ENCODE peak calls at places on chromosomes 6 and 20, in nine cellular contexts. C is activated naive CD8-positive, alpha-beta T cell treated with anti-CD3 and anti-CD28 coated beads for 36 hours; A is EL; Y is AG20443; O is GM23248; S is foreskin fibroblast; X is renal cortical epithelial cell; E is stomach; P is SW480. I is an unnamed sample.

GRCh38 chr20:34907616-34908469 is 31.4 kb downstream of the ACSS2 start:
- DNase-seq in O (peak; percentile 89), S (peak; percentile 92), X (peak; percentile 98), C (no peak), E (peak; percentile 76), Y (peak; percentile 90), P (peak; percentile 93), A (peak; percentile 98), I (peak; percentile 52)

GRCh38 chr6:14784596-14785360 is 461.1 kb upstream of the JARID2 start:
- DNase-seq in A (no peak), X (no peak), P (no peak), C (no peak), S (no peak), O (no peak), E (no peak), Y (no peak), I (no peak)

GRCh38 chr6:30752164-30752927 is 8.0 kb upstream of the IER3 start:
- DNase-seq in Y (peak; percentile 90), S (peak; percentile 100), E (peak; percentile 83), C (no peak), A (peak; percentile 100), O (peak; percentile 99), X (peak; percentile 99), P (peak; percentile 96), I (peak; percentile 100)

GRCh38 chr6:111418971-111419693 is 63.9 kb downstream of the REV3L start:
- DNase-seq in O (peak; percentile 73), Y (peak; percentile 17), E (no peak), A (peak; percentile 78), P (no peak), C (no peak), S (peak; percentile 67), X (peak; percentile 61), I (peak; percentile 26)

GRCh38 chr6:72316675-72317380 is 305.0 kb upstream of the KCNQ5 start:
- DNase-seq in C (no peak), Y (no peak), S (no peak), O (no peak), X (no peak), P (no peak), E (no peak), A (no peak), I (no peak)

GRCh38 chr6:331622-332521 is 39.6 kb downstream of the DUSP22 start:
- DNase-seq in A (no peak), O (no peak), X (no peak), P (no peak), E (no peak), S (no peak), Y (no peak), C (no peak), I (no peak)

GRCh38 chr6:21808045-21808470 is 214.5 kb downstream of the SOX4 start:
- DNase-seq in E (no peak), Y (peak; percentile 69), X (peak; percentile 84), C (no peak), O (peak; percentile 87), S (peak; percentile 42), A (peak; percentile 69), P (no peak), I (peak; percentile 71)

GRCh38 chr6:46400898-46401297 is 90.4 kb downstream of the RCAN2 start:
- DNase-seq in X (no peak), A (no peak), O (no peak), P (no peak), Y (no peak), E (no peak), C (no peak), S (no peak), I (no peak)

GRCh38 chr20:57689745-57690481 is 19.9 kb downstream of the PMEPA1 start:
- DNase-seq in S (no peak), P (no peak), A (no peak), Y (no peak), O (no peak), C (no peak), E (no peak), X (no peak), I (no peak)

GRCh38 chr6:166947251-166947650 is 9.1 kb downstream of the RNASET2 start:
- DNase-seq in O (no peak), C (no peak), S (no peak), Y (no peak), A (no peak), E (no peak), X (no peak), P (no peak), I (no peak)

GRCh38 chr6:119129148-119129967 is 50.9 kb upstream of the FAM184A start:
- DNase-seq in X (peak; percentile 76), Y (peak; percentile 63), O (peak; percentile 69), E (no peak), A (peak; percentile 71), C (no peak), S (peak; percentile 58), P (peak; percentile 49), I (no peak)

GRCh38 chr6:3789018-3789895 is 37.7 kb upstream of the PXDC1 start:
- DNase-seq in Y (no peak), X (peak; percentile 97), O (peak; percentile 25), A (no peak), P (no peak), C (no peak), S (no peak), E (no peak), I (no peak)

GRCh38 chr6:100617633-100618348 is 153.1 kb upstream of the SIM1 start:
- DNase-seq in X (peak; percentile 72), E (no peak), Y (no peak), A (peak; percentile 73), O (peak; percentile 41), C (no peak), P (no peak), S (peak; percentile 54), I (no peak)

GRCh38 chr6:123321020-123321419 is 315.7 kb downstream of the TRDN start:
- DNase-seq in S (no peak), A (no peak), Y (no peak), X (no peak), O (no peak), C (no peak), E (no peak), P (no peak), I (no peak)

GRCh38 chr20:51745804-51746203 is 22.4 kb downstream of the ATP9A start:
- DNase-seq in P (no peak), Y (no peak), S (no peak), O (no peak), E (no peak), C (no peak), A (no peak), X (no peak), I (no peak)

GRCh38 chr20:50050214-50050613 is 62.7 kb downstream of the UBE2V1 start:
- DNase-seq in C (no peak), O (no peak), P (no peak), A (no peak), S (no peak), X (no peak), E (no peak), Y (no peak), I (no peak)

GRCh38 chr6:44512868-44513641 is 125.5 kb downstream of the CDC5L start:
- DNase-seq in Y (peak; percentile 57), C (no peak), X (no peak), P (peak; percentile 59), O (peak; percentile 61), E (no peak), S (no peak), A (peak; percentile 14), I (no peak)

GRCh38 chr6:22433745-22434144 is 135.6 kb upstream of the HDGFL1 start:
- DNase-seq in Y (no peak), A (no peak), S (no peak), P (no peak), C (no peak), O (no peak), E (no peak), X (no peak), I (no peak)

GRCh38 chr6:42251500-42251899 is 33.8 kb upstream of the MRPS10 start:
- DNase-seq in Y (peak; percentile 72), S (no peak), O (peak; percentile 81), E (no peak), X (no peak), A (no peak), C (no peak), P (no peak), I (peak; percentile 55)

GRCh38 chr20:62918830-62919229 is 7.5 kb downstream of the DIDO1 start:
- DNase-seq in O (no peak), Y (no peak), P (no peak), E (no peak), A (no peak), S (no peak), C (peak; percentile 72), X (no peak), I (no peak)

GRCh38 chr6:11900662-11901598 is 111.2 kb upstream of the HIVEP1 start:
- DNase-seq in P (no peak), X (no peak), C (no peak), S (no peak), Y (no peak), A (no peak), O (no peak), E (no peak), I (no peak)

GRCh38 chr20:58817748-58818147 is 33.0 kb downstream of the GNAS-AS1 start:
- DNase-seq in E (no peak), P (no peak), Y (no peak), O (no peak), C (no peak), A (no peak), S (no peak), X (no peak), I (no peak)

GRCh38 chr20:62485062-62485700 is 9.4 kb upstream of the GATA5 start:
- DNase-seq in Y (peak; percentile 75), X (no peak), P (no peak), O (peak; percentile 45), C (no peak), S (no peak), A (peak; percentile 16), E (peak; percentile 78), I (no peak)

I was measured in skeletal muscle cell.